ENCODE peak calls at places on chromosomes 4 and X, in seven cellular contexts. D, Y, C, F, G, J and E are unnamed samples.
A peak's percentile ranks its signal among the peaks of the same experiment; 100 is the strongest.

GRCh38 chrX:9610774-9611392 is 146.0 kb downstream of the TBL1X start:
- DNase-seq in Y (no peak), G (no peak), J (no peak), F (no peak), D (no peak), C (no peak), E (no peak)

GRCh38 chr4:150173854-150174398 is 95.7 kb downstream of the DCLK2 start:
- DNase-seq in D (no peak), Y (no peak), J (no peak), C (no peak), G (no peak), F (no peak), E (no peak)

GRCh38 chr4:38856046-38856445 is 571 bp downstream of the TLR6 start:
- DNase-seq in F (peak; percentile 39), G (no peak), Y (peak; percentile 77), D (peak; percentile 28), J (peak; percentile 50), C (no peak), E (no peak)

GRCh38 chrX:119266364-119266995 is 30.4 kb downstream of the PGRMC1 start:
- DNase-seq in D (peak; percentile 21), J (no peak), G (no peak), Y (peak; percentile 27), F (peak; percentile 3), C (no peak), E (no peak)

GRCh38 chrX:53729756-53730155 is 43.2 kb upstream of the HUWE1 start:
- DNase-seq in C (no peak), F (no peak), Y (no peak), D (no peak), G (no peak), J (no peak), E (no peak)

GRCh38 chr4:24105183-24106039 is 215.6 kb upstream of the PPARGC1A start:
- DNase-seq in F (no peak), D (no peak), Y (no peak), C (peak; percentile 20), J (no peak), G (no peak), E (no peak)

GRCh38 chr4:76624271-76624681 is 189.2 kb downstream of the SHROOM3 start:
- DNase-seq in J (no peak), Y (no peak), D (peak; percentile 32), F (peak; percentile 91), G (no peak), C (no peak), E (peak; percentile 31)

GRCh38 chr4:141350122-141350904 is 129.6 kb downstream of the ZNF330 start:
- DNase-seq in Y (no peak), J (no peak), C (no peak), G (no peak), F (peak; percentile 89), D (no peak), E (no peak)

GRCh38 chr4:43008793-43009192 is 116.3 kb downstream of the GRXCR1 start:
- DNase-seq in J (no peak), F (no peak), D (no peak), C (no peak), Y (no peak), G (no peak), E (no peak)

GRCh38 chr4:136343340-136343739 is 1189.0 kb downstream of the PCDH18 start:
- DNase-seq in D (no peak), J (no peak), C (no peak), F (no peak), G (no peak), Y (no peak), E (no peak)

GRCh38 chr4:128686810-128687209 is 122.7 kb upstream of the JADE1 start:
- DNase-seq in C (no peak), D (no peak), Y (no peak), G (no peak), F (no peak), J (no peak), E (no peak)

GRCh38 chr4:1072830-1073446 is 40.4 kb downstream of the RNF212 start:
- DNase-seq in C (no peak), Y (peak; percentile 95), F (peak; percentile 86), G (no peak), D (peak; percentile 60), J (peak; percentile 56), E (no peak)

GRCh38 chr4:40515398-40516293 is 114.0 kb downstream of the RBM47 start:
- DNase-seq in F (peak; percentile 41), C (no peak), G (no peak), D (no peak), Y (peak; percentile 34), J (peak; percentile 47), E (no peak)
- TF ChIP-seq POLR2A in F (no peak), C (no peak), G (no peak), D (no peak), Y (no peak), J (peak; percentile 91), E (no peak)

GRCh38 chr4:142566243-142566642 is 279.9 kb downstream of the INPP4B start:
- DNase-seq in D (no peak), J (no peak), Y (no peak), C (no peak), G (no peak), F (no peak), E (no peak)

GRCh38 chr4:142566780-142567179 is 279.3 kb downstream of the INPP4B start:
- DNase-seq in G (no peak), D (no peak), Y (no peak), J (no peak), F (no peak), C (no peak), E (no peak)

GRCh38 chr4:142563682-142564291 is 282.3 kb downstream of the INPP4B start:
- DNase-seq in G (no peak), F (no peak), J (no peak), C (no peak), Y (no peak), D (no peak), E (no peak)

GRCh38 chr4:142567199-142567598 is 278.9 kb downstream of the INPP4B start:
- DNase-seq in G (peak; percentile 75), Y (no peak), F (peak; percentile 11), D (no peak), J (peak; percentile 33), C (no peak), E (no peak)

DNA sequence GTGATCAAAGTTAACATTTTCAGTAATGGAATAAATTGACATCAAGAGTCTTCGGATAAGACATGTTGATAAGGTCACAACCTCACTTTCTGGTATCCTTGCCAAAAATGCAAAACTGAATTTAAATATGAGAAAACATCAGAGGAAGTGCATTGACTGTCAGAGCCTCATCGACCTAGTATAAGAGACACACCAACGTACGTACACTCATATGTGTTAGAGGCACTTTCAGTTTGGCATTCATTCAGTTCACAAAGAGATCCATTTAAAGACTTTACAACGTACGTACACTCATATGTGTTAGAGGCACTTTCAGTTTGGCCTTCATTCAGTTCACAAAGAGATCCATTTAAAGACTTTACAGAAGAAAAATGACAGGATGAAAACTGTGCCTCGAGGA is 280.3 kb downstream of the INPP4B start:
- DNase-seq in Y (no peak), G (no peak), F (no peak), C (no peak), D (no peak), J (no peak), E (no peak)
- H3K4me3 ChIP-seq in Y (no peak overlapping the region), G (no peak overlapping the region), F (no peak overlapping the region), C (no peak overlapping the region), D (no peak overlapping the region), J (no peak overlapping the region), E (peak overlapping the region; percentile 42)

GRCh38 chrX:16418650-16419049 is 231.3 kb upstream of the S100G start:
- DNase-seq in G (no peak), Y (no peak), D (no peak), C (no peak), F (no peak), J (no peak), E (no peak)
- TF ChIP-seq POLR2A in G (no peak), Y (no peak), D (no peak), C (no peak), F (no peak), J (no peak), E (no peak)

GRCh38 chrX:17375361-17375630 is 296 bp downstream of the NHS start:
- DNase-seq in J (no peak), Y (no peak), C (no peak), F (no peak), D (no peak), G (no peak), E (no peak)
- H3K4me3 ChIP-seq in J (peak overlapping the region; percentile 29), Y (no peak overlapping the region), C (peak overlapping the region; percentile 50), F (no peak overlapping the region), D (peak overlapping the region; percentile 60), G (peak overlapping the region; percentile 27), E (peak overlapping the region; percentile 53)

GRCh38 chrX:103687073-103687695 is 685 bp upstream of the MORF4L2 start:
- DNase-seq in C (peak; percentile 74), Y (peak; percentile 83), F (peak; percentile 88), G (peak; percentile 97), J (peak; percentile 89), D (peak; percentile 90), E (peak; percentile 90)
- TF ChIP-seq POLR2A in C (peak; percentile 38), Y (peak; percentile 42), F (no peak), G (no peak), J (peak; percentile 23), D (peak; percentile 10), E (peak; percentile 40)

GRCh38 chr4:186485621-186486062 is 69.7 kb downstream of the MTNR1A start:
- DNase-seq in F (peak; percentile 29), J (no peak), C (no peak), Y (no peak), G (no peak), D (peak; percentile 70), E (no peak)
- H3K4me3 ChIP-seq in F (no peak overlapping the region), J (no peak overlapping the region), C (no peak overlapping the region), Y (no peak overlapping the region), G (no peak overlapping the region), D (no peak overlapping the region), E (peak overlapping the region; percentile 34)

DNA sequence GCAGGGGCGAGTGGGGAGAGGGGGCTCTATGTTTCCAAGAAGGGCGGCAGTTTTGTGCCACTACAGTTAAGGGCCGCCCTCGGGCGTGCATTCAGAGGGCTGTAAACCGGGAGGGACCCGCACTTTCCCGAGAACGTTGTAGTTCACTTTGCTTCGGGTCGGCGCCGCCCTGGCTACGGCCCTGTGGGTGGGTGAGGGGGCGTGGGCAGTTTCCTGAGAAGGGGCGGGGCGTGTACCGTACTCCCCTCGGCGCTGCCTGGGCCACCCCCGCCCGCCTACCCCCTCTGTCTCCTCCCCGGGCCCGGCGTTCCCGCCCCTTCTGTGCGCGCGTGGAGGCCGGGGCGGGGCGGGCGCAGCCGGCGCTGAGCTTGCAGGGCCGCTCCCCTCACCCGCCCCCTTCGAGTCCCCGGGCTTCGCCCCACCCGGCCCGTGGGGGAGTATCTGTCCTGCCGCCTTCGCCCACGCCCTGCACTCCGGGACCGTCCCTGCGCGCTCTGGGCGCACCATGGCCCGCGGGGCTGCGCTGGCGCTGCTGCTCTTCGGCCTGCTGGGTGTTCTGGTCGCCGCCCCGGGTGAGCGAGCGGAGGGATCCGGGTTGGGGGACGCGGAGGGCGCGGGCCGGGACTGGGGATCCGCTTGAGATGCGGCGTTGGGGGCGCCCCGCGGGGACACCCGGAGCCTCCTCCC is at the start of gene CD99:
- DNase-seq in J (peak; percentile 89), C (peak; percentile 84), G (peak; percentile 97), D (peak; percentile 96), Y (peak; percentile 90), F (peak; percentile 94), E (peak; percentile 94)
- TF ChIP-seq POLR2A in J (peak; percentile 67), C (peak; percentile 62), G (no peak), D (no peak), Y (no peak), F (peak; percentile 28), E (peak; percentile 76)

GRCh38 chr4:79626102-79626501 is 218.1 kb upstream of the GK2 start:
- DNase-seq in F (no peak), Y (no peak), G (no peak), C (no peak), D (no peak), J (no peak), E (no peak)
- H3K4me3 ChIP-seq in F (no peak overlapping the region), Y (no peak overlapping the region), G (no peak overlapping the region), C (no peak overlapping the region), D (no peak overlapping the region), J (no peak overlapping the region), E (no peak overlapping the region)